ENCODE peak calls at places on chromosomes 7 and 10, in five cellular contexts. Y is hepatocyte; J is CD8-positive, alpha-beta memory T cell; U is colonic mucosa; G is fibroblast of the aortic adventitia. M is an unnamed sample.
A peak's percentile ranks its signal among the peaks of the same experiment; 100 is the strongest.

GRCh38 chr7:157405914-157406810 is 69.4 kb downstream of the DNAJB6 start:
- DNase-seq in Y (no peak), J (no peak), U (no peak), G (no peak), M (no peak)

GRCh38 chr7:128322040-128322643 is 21.6 kb downstream of the RBM28 start:
- DNase-seq in Y (peak; percentile 50), J (no peak), U (no peak), G (peak; percentile 59), M (no peak)

GRCh38 chr7:50792342-50793114 is 9.8 kb upstream of the GRB10 start:
- DNase-seq in Y (peak; percentile 68), J (no peak), U (no peak), G (peak; percentile 72), M (no peak)

GRCh38 chr7:101863598-101863997 is 46.2 kb downstream of the CUX1 start:
- DNase-seq in Y (no peak), J (no peak), U (no peak), G (no peak), M (no peak)

GRCh38 chr10:23035569-23035968 is 59.8 kb upstream of the MSRB2 start:
- DNase-seq in Y (peak; percentile 22), J (no peak), U (no peak), G (no peak), M (no peak)

GRCh38 chr7:18754766-18755165 is 259.2 kb downstream of the HDAC9 start:
- DNase-seq in Y (no peak), J (no peak), U (no peak), G (peak; percentile 67), M (no peak)

GRCh38 chr7:45143616-45144015 is 14.0 kb upstream of the RAMP3 start:
- DNase-seq in Y (no peak), J (no peak), U (no peak), G (no peak), M (no peak)

GRCh38 chr7:33262476-33262875 is 133.1 kb downstream of the BBS9 start:
- DNase-seq in Y (no peak), J (no peak), U (no peak), G (no peak), M (no peak)

GRCh38 chr10:23656735-23657134 is 217.9 kb downstream of the OTUD1 start:
- DNase-seq in Y (peak; percentile 18), J (no peak), U (no peak), G (peak; percentile 46), M (no peak)

GRCh38 chr10:114252883-114253282 is 13.8 kb downstream of the VWA2 start:
- DNase-seq in Y (no peak), J (no peak), U (no peak), G (no peak), M (no peak)

GRCh38 chr7:45176091-45176490 is 18.5 kb downstream of the RAMP3 start:
- DNase-seq in Y (no peak), J (no peak), U (no peak), G (no peak), M (peak; percentile 9)

GRCh38 chr10:49083256-49083655 is 32.1 kb downstream of the VSTM4 start:
- DNase-seq in Y (no peak), J (no peak), U (no peak), G (no peak), M (no peak)

DNA sequence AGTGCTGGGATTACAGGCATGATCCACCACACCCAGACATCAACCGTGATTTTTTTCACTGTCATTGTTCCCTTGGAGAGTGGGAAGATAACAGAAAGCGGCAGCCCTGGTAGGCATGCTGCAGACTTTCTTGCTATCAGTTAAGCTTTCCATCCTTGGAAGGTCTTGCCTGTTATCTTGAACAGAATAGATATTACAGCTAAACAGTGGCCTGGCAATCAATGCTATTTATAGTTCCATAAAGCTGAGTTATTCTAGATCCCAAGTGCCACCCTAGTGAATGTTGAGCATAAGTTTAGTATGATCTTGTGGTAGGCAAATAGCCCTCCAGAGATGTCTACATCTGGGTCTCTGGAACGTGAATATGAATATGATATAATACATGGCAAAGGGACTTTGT is 609.0 kb upstream of the IGFBP3 start:
- DNase-seq in Y (no peak), J (no peak), U (no peak), G (no peak), M (no peak)
- H3K4me3 ChIP-seq in Y (no peak overlapping the region), J (no peak overlapping the region), U (no peak overlapping the region), G (no peak overlapping the region), M (no peak overlapping the region)

GRCh38 chr7:28041508-28042314 is 138.9 kb downstream of the JAZF1 start:
- DNase-seq in Y (no peak), J (no peak), U (no peak), G (peak; percentile 83), M (peak; percentile 12)
- H3K4me3 ChIP-seq in Y (no peak overlapping the region), J (no peak overlapping the region), U (no peak overlapping the region), G (no peak overlapping the region), M (no peak overlapping the region)

DNA sequence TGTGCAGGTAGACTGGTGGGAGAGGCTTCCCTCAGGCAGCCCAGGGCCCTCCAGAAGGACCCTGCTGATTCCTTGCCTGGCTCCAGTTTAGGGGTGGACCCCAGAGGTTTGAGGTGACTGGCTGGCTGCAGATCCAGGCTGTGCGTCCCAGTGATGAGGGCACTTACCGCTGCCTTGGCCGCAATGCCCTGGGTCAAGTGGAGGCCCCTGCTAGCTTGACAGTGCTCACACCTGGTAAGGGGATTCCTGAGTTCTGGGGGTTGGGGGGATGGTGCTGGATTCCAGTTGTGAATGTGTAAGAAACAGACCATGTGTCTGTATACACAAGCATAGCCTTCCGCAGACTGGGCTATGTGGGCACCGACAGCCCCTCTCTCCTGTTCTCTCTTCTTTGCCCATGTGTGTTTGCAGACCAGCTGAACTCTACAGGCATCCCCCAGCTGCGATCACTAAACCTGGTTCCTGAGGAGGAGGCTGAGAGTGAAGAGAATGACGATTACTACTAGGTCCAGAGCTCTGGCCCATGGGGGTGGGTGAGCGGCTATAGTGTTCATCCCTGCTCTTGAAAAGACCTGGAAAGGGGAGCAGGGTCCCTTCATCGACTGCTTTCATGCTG is 2.7 kb downstream of the KAZALD1 start:
- DNase-seq in Y (no peak), J (no peak), U (no peak), G (no peak), M (no peak)
- H3K4me3 ChIP-seq in Y (no peak overlapping the region), J (no peak overlapping the region), U (no peak overlapping the region), G (no peak overlapping the region), M (no peak overlapping the region)

DNA sequence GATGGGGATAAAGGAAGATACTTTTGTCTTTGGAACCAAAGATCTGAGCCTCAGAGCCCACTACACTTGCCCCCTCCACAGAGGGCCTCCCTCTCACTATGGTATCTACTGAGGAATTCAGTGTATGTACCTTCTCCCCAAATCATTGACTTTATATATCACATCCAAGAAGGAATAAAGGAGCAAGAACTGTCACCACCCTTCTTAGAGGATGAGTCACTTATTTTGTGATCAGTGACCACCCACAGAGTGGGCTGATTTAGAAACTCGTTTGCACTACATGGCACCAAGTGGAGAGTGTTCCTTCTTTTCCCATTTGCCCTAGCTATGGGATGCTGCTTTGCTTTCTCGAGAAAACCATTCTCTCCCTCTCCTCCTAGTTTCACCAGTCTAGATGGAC is 5.7 kb downstream of the TMEM243 start:
- DNase-seq in Y (no peak), J (no peak), U (no peak), G (peak; percentile 11), M (no peak)
- H3K4me3 ChIP-seq in Y (no peak overlapping the region), J (peak overlapping the region; percentile 28), U (no peak overlapping the region), G (no peak overlapping the region), M (no peak overlapping the region)

GRCh38 chr10:133257489-133258065 is 19.1 kb downstream of the ADAM8 start:
- DNase-seq in Y (peak; percentile 78), J (no peak), U (peak; percentile 87), G (peak; percentile 32), M (peak; percentile 75)
- H3K4me3 ChIP-seq in Y (no peak overlapping the region), J (peak overlapping the region; percentile 15), U (peak overlapping the region; percentile 8), G (no peak overlapping the region), M (peak overlapping the region; percentile 22)

DNA sequence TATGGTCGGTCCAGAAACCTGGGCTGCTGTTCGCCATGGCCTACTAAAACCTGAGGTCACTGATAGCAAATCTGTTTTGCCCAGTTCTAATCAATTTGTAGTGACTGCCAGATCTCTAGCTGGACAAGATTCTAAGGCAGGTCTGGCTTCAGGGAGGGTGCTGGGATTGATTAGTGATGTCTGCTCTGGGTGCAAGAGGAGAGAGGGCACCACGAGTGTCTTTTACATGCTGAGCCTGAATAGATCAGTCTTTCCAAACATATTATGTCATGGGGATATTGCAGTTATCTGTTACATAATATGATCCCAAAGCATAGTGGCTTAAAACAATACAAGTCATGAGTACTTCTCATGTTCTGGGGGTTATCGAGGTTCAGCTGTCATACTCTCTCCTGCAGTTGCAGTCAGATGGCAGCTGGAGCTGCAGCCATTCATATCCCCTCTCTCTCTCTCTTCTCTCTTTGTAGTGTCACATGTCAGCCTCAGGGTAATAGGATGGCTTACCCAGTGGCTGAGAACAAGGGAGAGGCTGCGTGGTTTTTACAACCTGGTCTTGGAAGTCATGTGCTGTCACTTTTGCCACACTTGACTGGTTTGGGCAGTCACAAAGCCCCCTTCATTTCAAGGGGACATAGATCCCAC is 26.0 kb downstream of the SLC29A3 start:
- DNase-seq in Y (no peak), J (no peak), U (no peak), G (no peak), M (no peak)
- H3K4me3 ChIP-seq in Y (no peak overlapping the region), J (no peak overlapping the region), U (no peak overlapping the region), G (no peak overlapping the region), M (no peak overlapping the region)

GRCh38 chr10:89342219-89342966 is 14.6 kb downstream of the IFIT3 start:
- DNase-seq in Y (no peak), J (no peak), U (no peak), G (peak; percentile 92), M (no peak)
- H3K4me3 ChIP-seq in Y (no peak overlapping the region), J (no peak overlapping the region), U (no peak overlapping the region), G (no peak overlapping the region), M (no peak overlapping the region)

GRCh38 chr7:151408839-151409554 is 841 bp downstream of the WDR86 start:
- DNase-seq in Y (peak; percentile 40), J (peak; percentile 73), U (no peak), G (no peak), M (no peak)
- H3K4me3 ChIP-seq in Y (peak overlapping the region; percentile 94), J (peak overlapping the region; percentile 32), U (peak overlapping the region; percentile 23), G (no peak overlapping the region), M (peak overlapping the region; percentile 54)